ENCODE peak calls at places on chromosomes 4 and X, in eight cellular contexts. Y is GM10248; V is islet precursor cell; H is GM23248; N is NCI-H2029; P is CD8-positive, alpha-beta T cell; G is NCI-H345; T is activated effector memory CD4-positive, alpha-beta T cell treated with anti-CD3 and anti-CD28 coated beads, Interleukin-2, amount 50 U/mL, for 16 hours. O is an unnamed sample.

GRCh38 chrX:45295587-45295986 is 94.9 kb upstream of the DIPK2B start:
- DNase-seq in Y (no peak), V (no peak), H (peak), N (peak), P (no peak), G (no peak), T (no peak), O (no peak)

GRCh38 chrX:85243155-85243554 is 424 bp downstream of the SATL1 start:
- DNase-seq in Y (no peak), V (no peak), H (no peak), N (no peak), P (no peak), G (no peak), T (no peak), O (no peak)

GRCh38 chr4:89660851-89661250 is 176.1 kb downstream of the SNCA start:
- DNase-seq in Y (no peak), V (no peak), H (peak), N (no peak), P (no peak), G (no peak), T (no peak), O (no peak)

GRCh38 chr4:54661686-54662085 is 3.9 kb downstream of the KIT start:
- DNase-seq in Y (no peak), V (no peak), H (peak), N (no peak), P (no peak), G (no peak), T (no peak), O (no peak)

GRCh38 chr4:93828332-93828829 is at the start of gene ATOH1:
- DNase-seq in Y (no peak), V (peak), H (peak), N (no peak), P (no peak), G (peak), T (no peak), O (no peak)

GRCh38 chr4:118904418-118904817 is 15.8 kb downstream of the SYNPO2 start:
- DNase-seq in Y (no peak), V (no peak), H (no peak), N (no peak), P (no peak), G (no peak), T (no peak), O (no peak)

GRCh38 chrX:41588271-41588670 is 100.5 kb upstream of the GPR34 start:
- DNase-seq in Y (no peak), V (no peak), H (no peak), N (no peak), P (no peak), G (no peak), T (no peak), O (no peak)

GRCh38 chr4:177308842-177309524 is 691 bp upstream of the NEIL3 start:
- DNase-seq in Y (no peak), V (no peak), H (no peak), N (no peak), P (no peak), G (no peak), T (no peak), O (no peak)

GRCh38 chrX:150693782-150694574 is 782 bp downstream of the MTMR1 start:
- DNase-seq in Y (peak), V (peak), H (peak), N (peak), P (peak), G (peak), T (peak), O (peak)

GRCh38 chr4:53929955-53930798 is 134.2 kb downstream of the CHIC2 start:
- DNase-seq in Y (peak), V (peak), H (peak), N (peak), P (peak), G (peak), T (peak), O (peak)

GRCh38 chr4:142314686-142315085 is 531.4 kb downstream of the INPP4B start:
- DNase-seq in Y (no peak), V (no peak), H (no peak), N (no peak), P (no peak), G (no peak), T (no peak), O (no peak)

GRCh38 chrX:150514462-150514861 is 54.0 kb upstream of the MTM1 start:
- DNase-seq in Y (no peak), V (no peak), H (no peak), N (no peak), P (no peak), G (no peak), T (no peak), O (no peak)

GRCh38 chr4:124910327-124910726 is 197.8 kb upstream of the ANKRD50 start:
- DNase-seq in Y (no peak), V (no peak), H (no peak), N (no peak), P (no peak), G (no peak), T (no peak), O (no peak)

GRCh38 chr4:88697113-88697512 is 516 bp downstream of the NAP1L5 start:
- DNase-seq in Y (no peak), V (no peak), H (peak), N (no peak), P (no peak), G (no peak), T (no peak), O (peak)

O was measured in activated CD4-positive, alpha-beta T cell treated with anti-CD3 and anti-CD28 coated beads for 4 hours.